ENCODE peak calls at places on chromosomes 5 and 9, in nine cellular contexts. One of them, this sample, is unnamed.
A peak's percentile ranks its signal among the peaks of the same experiment; 100 is the strongest.

GRCh38 chr5:173714551-173715428 is 98.3 kb upstream of the BOD1 start:
- DNase-seq in stimulated activated naive B cell treated with anti-CD40 and anti-IgM and Interleukin-4, amounts not matched to agents 10 μg/mL and 1 μg/mL and 100 μg/mL, for 72 hours: no peak
- DNase-seq in RWPE1: peak; percentile 95
- DNase-seq in activated CD8-positive, alpha-beta memory T cell treated with anti-CD3 and anti-CD28 coated beads for 4 hours: no peak
- DNase-seq in neuronal stem cell: no peak
- DNase-seq in stimulated activated CD8-positive, alpha-beta memory T cell treated with anti-CD3 and anti-CD28 coated beads, Interleukin-15, amount 100 ng/mL, for 4 hours: no peak
- DNase-seq in NCI-H1105: no peak
- DNase-seq in WTC11: no peak
- DNase-seq in NCI-H524: no peak
- DNase-seq in this sample: no peak

GRCh38 chr5:120446068-120446492 is 18.0 kb upstream of the PRR16 start:
- DNase-seq in stimulated activated naive B cell treated with anti-CD40 and anti-IgM and Interleukin-4, amounts not matched to agents 10 μg/mL and 1 μg/mL and 100 μg/mL, for 72 hours: no peak
- DNase-seq in RWPE1: peak; percentile 31
- DNase-seq in activated CD8-positive, alpha-beta memory T cell treated with anti-CD3 and anti-CD28 coated beads for 4 hours: no peak
- DNase-seq in neuronal stem cell: no peak
- DNase-seq in stimulated activated CD8-positive, alpha-beta memory T cell treated with anti-CD3 and anti-CD28 coated beads, Interleukin-15, amount 100 ng/mL, for 4 hours: no peak
- DNase-seq in NCI-H1105: no peak
- DNase-seq in WTC11: no peak
- DNase-seq in NCI-H524: no peak
- DNase-seq in this sample: peak; percentile 65

GRCh38 chr9:134544388-134545212 is 97.0 kb upstream of the COL5A1 start:
- DNase-seq in stimulated activated naive B cell treated with anti-CD40 and anti-IgM and Interleukin-4, amounts not matched to agents 10 μg/mL and 1 μg/mL and 100 μg/mL, for 72 hours: no peak
- DNase-seq in RWPE1: peak; percentile 63
- DNase-seq in activated CD8-positive, alpha-beta memory T cell treated with anti-CD3 and anti-CD28 coated beads for 4 hours: no peak
- DNase-seq in neuronal stem cell: peak; percentile 57
- DNase-seq in stimulated activated CD8-positive, alpha-beta memory T cell treated with anti-CD3 and anti-CD28 coated beads, Interleukin-15, amount 100 ng/mL, for 4 hours: no peak
- DNase-seq in NCI-H1105: no peak
- DNase-seq in WTC11: no peak
- DNase-seq in NCI-H524: no peak
- DNase-seq in this sample: no peak

GRCh38 chr5:128579669-128580068 is 41.6 kb upstream of the FBN2 start:
- DNase-seq in stimulated activated naive B cell treated with anti-CD40 and anti-IgM and Interleukin-4, amounts not matched to agents 10 μg/mL and 1 μg/mL and 100 μg/mL, for 72 hours: no peak
- DNase-seq in RWPE1: no peak
- DNase-seq in activated CD8-positive, alpha-beta memory T cell treated with anti-CD3 and anti-CD28 coated beads for 4 hours: no peak
- DNase-seq in neuronal stem cell: no peak
- DNase-seq in stimulated activated CD8-positive, alpha-beta memory T cell treated with anti-CD3 and anti-CD28 coated beads, Interleukin-15, amount 100 ng/mL, for 4 hours: no peak
- DNase-seq in NCI-H1105: no peak
- DNase-seq in WTC11: no peak
- DNase-seq in NCI-H524: no peak
- DNase-seq in this sample: no peak

GRCh38 chr5:138725885-138726457 is 27.3 kb upstream of the CTNNA1 start:
- DNase-seq in stimulated activated naive B cell treated with anti-CD40 and anti-IgM and Interleukin-4, amounts not matched to agents 10 μg/mL and 1 μg/mL and 100 μg/mL, for 72 hours: no peak
- DNase-seq in RWPE1: no peak
- DNase-seq in activated CD8-positive, alpha-beta memory T cell treated with anti-CD3 and anti-CD28 coated beads for 4 hours: no peak
- DNase-seq in neuronal stem cell: peak; percentile 29
- DNase-seq in stimulated activated CD8-positive, alpha-beta memory T cell treated with anti-CD3 and anti-CD28 coated beads, Interleukin-15, amount 100 ng/mL, for 4 hours: no peak
- DNase-seq in NCI-H1105: no peak
- DNase-seq in WTC11: no peak
- DNase-seq in NCI-H524: no peak
- DNase-seq in this sample: no peak

GRCh38 chr5:97528941-97529340 is 345.9 kb upstream of the RIOK2 start:
- DNase-seq in stimulated activated naive B cell treated with anti-CD40 and anti-IgM and Interleukin-4, amounts not matched to agents 10 μg/mL and 1 μg/mL and 100 μg/mL, for 72 hours: no peak
- DNase-seq in RWPE1: no peak
- DNase-seq in activated CD8-positive, alpha-beta memory T cell treated with anti-CD3 and anti-CD28 coated beads for 4 hours: no peak
- DNase-seq in neuronal stem cell: no peak
- DNase-seq in stimulated activated CD8-positive, alpha-beta memory T cell treated with anti-CD3 and anti-CD28 coated beads, Interleukin-15, amount 100 ng/mL, for 4 hours: no peak
- DNase-seq in NCI-H1105: no peak
- DNase-seq in WTC11: no peak
- DNase-seq in NCI-H524: peak; percentile 83
- DNase-seq in this sample: no peak

GRCh38 chr5:133715622-133716021 is 103.3 kb upstream of the FSTL4 start:
- DNase-seq in stimulated activated naive B cell treated with anti-CD40 and anti-IgM and Interleukin-4, amounts not matched to agents 10 μg/mL and 1 μg/mL and 100 μg/mL, for 72 hours: no peak
- DNase-seq in RWPE1: no peak
- DNase-seq in activated CD8-positive, alpha-beta memory T cell treated with anti-CD3 and anti-CD28 coated beads for 4 hours: no peak
- DNase-seq in neuronal stem cell: no peak
- DNase-seq in stimulated activated CD8-positive, alpha-beta memory T cell treated with anti-CD3 and anti-CD28 coated beads, Interleukin-15, amount 100 ng/mL, for 4 hours: no peak
- DNase-seq in NCI-H1105: no peak
- DNase-seq in WTC11: no peak
- DNase-seq in NCI-H524: no peak
- DNase-seq in this sample: no peak

GRCh38 chr9:70563437-70564204 is 149.2 kb upstream of the KLF9 start:
- DNase-seq in stimulated activated naive B cell treated with anti-CD40 and anti-IgM and Interleukin-4, amounts not matched to agents 10 μg/mL and 1 μg/mL and 100 μg/mL, for 72 hours: peak; percentile 53
- DNase-seq in RWPE1: no peak
- DNase-seq in activated CD8-positive, alpha-beta memory T cell treated with anti-CD3 and anti-CD28 coated beads for 4 hours: peak; percentile 8
- DNase-seq in neuronal stem cell: no peak
- DNase-seq in stimulated activated CD8-positive, alpha-beta memory T cell treated with anti-CD3 and anti-CD28 coated beads, Interleukin-15, amount 100 ng/mL, for 4 hours: peak; percentile 7
- DNase-seq in NCI-H1105: no peak
- DNase-seq in WTC11: no peak
- DNase-seq in NCI-H524: no peak
- DNase-seq in this sample: no peak

GRCh38 chr9:88776717-88777497 is 214.4 kb upstream of the S1PR3 start:
- DNase-seq in stimulated activated naive B cell treated with anti-CD40 and anti-IgM and Interleukin-4, amounts not matched to agents 10 μg/mL and 1 μg/mL and 100 μg/mL, for 72 hours: peak; percentile 43
- DNase-seq in RWPE1: peak; percentile 72
- DNase-seq in activated CD8-positive, alpha-beta memory T cell treated with anti-CD3 and anti-CD28 coated beads for 4 hours: no peak
- DNase-seq in neuronal stem cell: no peak
- DNase-seq in stimulated activated CD8-positive, alpha-beta memory T cell treated with anti-CD3 and anti-CD28 coated beads, Interleukin-15, amount 100 ng/mL, for 4 hours: no peak
- DNase-seq in NCI-H1105: no peak
- DNase-seq in WTC11: no peak
- DNase-seq in NCI-H524: no peak
- DNase-seq in this sample: no peak

GRCh38 chr5:106766913-106767312 is 903.8 kb downstream of the EFNA5 start:
- DNase-seq in stimulated activated naive B cell treated with anti-CD40 and anti-IgM and Interleukin-4, amounts not matched to agents 10 μg/mL and 1 μg/mL and 100 μg/mL, for 72 hours: no peak
- DNase-seq in RWPE1: no peak
- DNase-seq in activated CD8-positive, alpha-beta memory T cell treated with anti-CD3 and anti-CD28 coated beads for 4 hours: no peak
- DNase-seq in neuronal stem cell: no peak
- DNase-seq in stimulated activated CD8-positive, alpha-beta memory T cell treated with anti-CD3 and anti-CD28 coated beads, Interleukin-15, amount 100 ng/mL, for 4 hours: no peak
- DNase-seq in NCI-H1105: no peak
- DNase-seq in WTC11: no peak
- DNase-seq in NCI-H524: no peak
- DNase-seq in this sample: no peak

This sample was measured in glomerular endothelial cell.